ENCODE peak calls at places on chromosomes 12 and 14, in six cellular contexts. C is thoracic aorta, L is dorsolateral prefrontal cortex, J is HepG2, D is HCT116, S is mammary epithelial cell. X is an unnamed sample.
A peak's percentile ranks its signal among the peaks of the same experiment; 100 is the strongest.

GRCh38 chr14:103739793-103740501 is 24.3 kb downstream of the ZFYVE21 start:
- DNase-seq in C (no peak), L (no peak), J (no peak), D (no peak), S (no peak), X (no peak)

GRCh38 chr14:31781578-31781977 is 220.4 kb downstream of the NUBPL start:
- DNase-seq in C (no peak), L (no peak), J (no peak), D (no peak), S (peak; percentile 5), X (no peak)

GRCh38 chr14:99763527-99764221 is 29.5 kb upstream of the EML1 start:
- DNase-seq in C (no peak), L (no peak), J (no peak), D (no peak), S (no peak), X (peak; percentile 57)

GRCh38 chr12:16555630-16556029 is 50.3 kb downstream of the LMO3 start:
- DNase-seq in C (no peak), L (no peak), J (no peak), D (no peak), S (peak; percentile 61), X (no peak)

GRCh38 chr12:62191747-62192485 is 68.3 kb upstream of the USP15 start:
- DNase-seq in C (no peak), L (peak; percentile 46), J (no peak), D (no peak), S (peak; percentile 66), X (no peak)

GRCh38 chr12:104958946-104959841 is 1.1 kb upstream of the SLC41A2 start:
- DNase-seq in C (no peak), L (no peak), J (peak; percentile 30), D (no peak), S (peak; percentile 32), X (no peak)

GRCh38 chr12:9869307-9870161 is at the start of gene CLEC2B:
- DNase-seq in C (no peak), L (no peak), J (no peak), D (no peak), S (peak; percentile 92), X (no peak)

GRCh38 chr14:72715215-72715909 is 178.5 kb downstream of the DPF3 start:
- DNase-seq in C (no peak), L (peak; percentile 50), J (no peak), D (no peak), S (no peak), X (no peak)

GRCh38 chr12:121582583-121583333 is 1.9 kb upstream of the KDM2B start:
- DNase-seq in C (no peak), L (no peak), J (peak; percentile 86), D (no peak), S (no peak), X (no peak)

GRCh38 chr12:69732088-69732487 is 6.6 kb upstream of the RAB3IP start:
- DNase-seq in C (no peak), L (no peak), J (no peak), D (no peak), S (peak; percentile 83), X (no peak)

GRCh38 chr12:4540633-4541032 is 1.9 kb downstream of the RAD51AP1 start:
- DNase-seq in C (no peak), L (no peak), J (no peak), D (no peak), S (no peak), X (no peak)

GRCh38 chr12:88866881-88867280 is 286.6 kb upstream of the KITLG start:
- DNase-seq in C (no peak), L (no peak), J (no peak), D (no peak), S (no peak), X (no peak)

GRCh38 chr14:68623307-68623706 is 169.6 kb downstream of the ZFP36L1 start:
- DNase-seq in C (no peak), L (no peak), J (no peak), D (no peak), S (no peak), X (no peak)

GRCh38 chr12:8949525-8950286 is at the start of gene M6PR:
- DNase-seq in C (peak; percentile 80), L (peak; percentile 96), J (peak; percentile 97), D (peak; percentile 90), S (peak; percentile 97), X (peak; percentile 96)

GRCh38 chr14:100536721-100537700 is 50.2 kb downstream of the BEGAIN start:
- DNase-seq in C (peak; percentile 0), L (peak; percentile 9), J (no peak), D (no peak), S (no peak), X (no peak)

GRCh38 chr12:27844427-27845090 is 64.5 kb upstream of the MANSC4 start:
- DNase-seq in C (no peak), L (no peak), J (peak; percentile 15), D (no peak), S (peak; percentile 59), X (no peak)

GRCh38 chr12:94761559-94761958 is 111.2 kb upstream of the TMCC3 start:
- DNase-seq in C (no peak), L (no peak), J (peak; percentile 9), D (peak; percentile 75), S (peak; percentile 94), X (no peak)

GRCh38 chr12:28340261-28340660 is 150.0 kb downstream of the CCDC91 start:
- DNase-seq in C (no peak), L (no peak), J (no peak), D (no peak), S (no peak), X (no peak)

GRCh38 chr14:93042968-93043940 is 72.5 kb downstream of the ITPK1 start:
- DNase-seq in C (peak; percentile 67), L (no peak), J (peak; percentile 90), D (peak; percentile 89), S (peak; percentile 96), X (peak; percentile 80)

GRCh38 chr12:47652491-47653234 is 53.2 kb downstream of the RPAP3 start:
- DNase-seq in C (no peak), L (peak; percentile 28), J (peak; percentile 92), D (no peak), S (no peak), X (no peak)

GRCh38 chr14:81018245-81018644 is 62.8 kb downstream of the TSHR start:
- DNase-seq in C (no peak), L (no peak), J (no peak), D (no peak), S (no peak), X (no peak)

GRCh38 chr14:73143003-73143402 is 6.7 kb downstream of the PSEN1 start:
- DNase-seq in C (no peak), L (peak; percentile 64), J (no peak), D (no peak), S (no peak), X (no peak)

GRCh38 chr14:24243336-24243836 is 963 bp upstream of the TINF2 start:
- DNase-seq in C (no peak), L (no peak), J (peak; percentile 72), D (no peak), S (peak; percentile 13), X (no peak)

GRCh38 chr12:3138896-3139590 is 61.9 kb downstream of the TSPAN9 start:
- DNase-seq in C (no peak), L (no peak), J (no peak), D (no peak), S (no peak), X (no peak)

GRCh38 chr14:76918751-76919421 is 92.7 kb downstream of the LRRC74A start:
- DNase-seq in C (peak; percentile 88), L (peak; percentile 87), J (peak; percentile 24), D (peak; percentile 73), S (peak; percentile 96), X (peak; percentile 96)

GRCh38 chr14:104262515-104263514 is 124.4 kb downstream of the KIF26A start:
- DNase-seq in C (no peak), L (peak; percentile 3), J (no peak), D (no peak), S (no peak), X (no peak)

GRCh38 chr12:72271401-72271740 is 799 bp upstream of the TRHDE start:
- DNase-seq in C (no peak), L (peak; percentile 47), J (no peak), D (no peak), S (no peak), X (no peak)

GRCh38 chr12:3279415-3279780 is 202.2 kb downstream of the TSPAN9 start:
- DNase-seq in C (no peak), L (no peak), J (no peak), D (no peak), S (no peak), X (no peak)

GRCh38 chr14:65038966-65039365 is 52.3 kb downstream of the FNTB start:
- DNase-seq in C (no peak), L (no peak), J (no peak), D (no peak), S (no peak), X (no peak)
- TF ChIP-seq CTCF in C (no peak), L (no peak), J (no peak), D (no peak), S (no peak), X (no peak)

GRCh38 chr14:62117010-62117717 is 354.9 kb downstream of the SNAPC1 start:
- DNase-seq in C (no peak), L (peak; percentile 88), J (peak; percentile 38), D (no peak), S (peak; percentile 40), X (peak; percentile 24)

GRCh38 chr14:62118871-62119270 is 356.7 kb downstream of the SNAPC1 start:
- DNase-seq in C (no peak), L (no peak), J (no peak), D (no peak), S (no peak), X (no peak)

GRCh38 chr14:62118461-62118860 is 356.2 kb downstream of the SNAPC1 start:
- DNase-seq in C (no peak), L (no peak), J (no peak), D (no peak), S (no peak), X (no peak)

GRCh38 chr14:62117718-62118164 is 355.5 kb downstream of the SNAPC1 start:
- DNase-seq in C (no peak), L (no peak), J (no peak), D (no peak), S (no peak), X (no peak)
- H3K27me3 ChIP-seq in C (no peaks in the 10 kb centered on the region), L (no peaks in the 10 kb centered on the region), J (peaks cover 39% of the 10 kb centered on the region), D (peaks cover 4% of the 10 kb centered on the region), S (peaks cover 22% of the 10 kb centered on the region), X (no peaks in the 10 kb centered on the region)

GRCh38 chr12:113955109-113955970 is 10.8 kb downstream of the RBM19 start:
- DNase-seq in C (no peak), L (no peak), J (peak; percentile 49), D (peak; percentile 16), S (peak; percentile 16), X (no peak)
- TF ChIP-seq CTCF in C (no peak), L (no peak), J (peak; percentile 67), D (peak; percentile 86), S (peak; percentile 70), X (no peak)

DNA sequence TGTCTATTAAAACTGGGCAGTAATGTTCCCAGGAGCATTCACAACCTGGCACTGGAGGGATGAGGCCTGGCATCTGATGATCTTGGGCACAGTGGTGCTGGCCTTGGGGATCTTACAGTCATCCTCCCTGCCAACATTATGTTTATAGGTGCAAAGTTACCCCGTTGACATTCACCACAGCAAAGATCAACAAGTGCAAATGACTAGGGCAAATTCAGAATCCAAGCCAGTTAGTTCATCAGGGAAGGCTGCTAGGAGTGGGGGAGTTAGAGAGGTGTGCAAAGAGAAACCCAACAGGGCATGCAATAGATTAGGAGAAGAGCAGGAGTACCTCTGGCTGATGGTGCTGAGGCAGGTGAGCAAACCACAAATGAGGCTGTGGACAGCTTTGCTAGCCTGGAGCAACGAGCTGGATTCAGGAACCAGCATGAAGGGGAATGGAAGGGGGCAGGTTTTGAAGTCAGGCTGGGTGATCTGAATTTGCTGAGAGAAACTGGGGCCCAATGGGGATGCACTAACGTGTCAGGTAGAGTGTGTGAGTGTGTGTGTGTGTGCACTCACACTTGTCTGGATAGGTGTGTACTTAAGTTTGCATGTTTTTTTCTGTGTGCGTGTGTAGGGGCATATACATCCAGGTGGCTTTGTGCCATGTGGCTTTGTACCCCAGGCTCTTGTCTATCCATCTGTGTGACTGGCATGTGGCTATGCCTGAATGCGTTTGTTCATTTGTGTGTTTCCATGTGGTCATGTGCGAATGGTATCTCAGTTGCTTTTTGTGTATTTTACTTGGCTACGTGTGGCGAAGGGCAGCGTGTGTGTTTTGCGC is 1.6 kb downstream of the CISTR start:
- DNase-seq in C (no peak), L (no peak), J (no peak), D (no peak), S (no peak), X (no peak)
- H3K27me3 ChIP-seq in C (peaks cover 11% of the 10 kb centered on the region), L (no peaks in the 10 kb centered on the region), J (peaks cover 95% of the 10 kb centered on the region), D (no peaks in the 10 kb centered on the region), S (peaks cover 17% of the 10 kb centered on the region), X (no peaks in the 10 kb centered on the region)

X was measured in tibial artery.